ENCODE peak calls at places on chromosomes 5 and 9, in four cellular contexts. H is K562, U is A549, E is GM12878. C is an unnamed sample.

GRCh38 chr9:89526667-89527066 is 28.8 kb upstream of the SEMA4D start:
- DNase-seq in E (no peak), H (no peak), U (no peak), C (no peak)

GRCh38 chr5:79133121-79133656 is 21.6 kb downstream of the BHMT start:
- DNase-seq in H (no peak), U (peak), E (no peak), C (peak)

GRCh38 chr5:36442796-36443195 is 141.1 kb upstream of the RANBP3L start:
- DNase-seq in U (no peak), H (no peak), E (no peak), C (peak)

GRCh38 chr9:134361843-134362414 is 35.7 kb downstream of the RXRA start:
- DNase-seq in H (no peak), E (no peak), U (no peak), C (no peak)

GRCh38 chr5:141969783-141970741 is 1.2 kb downstream of the RNF14 start:
- DNase-seq in E (peak), U (peak), H (peak), C (no peak)

GRCh38 chr5:81422671-81423070 is 28.7 kb upstream of the ACOT12 start:
- DNase-seq in H (no peak), E (no peak), U (peak), C (peak)

GRCh38 chr9:8394341-8394740 is 594.8 kb upstream of the DMAC1 start:
- DNase-seq in E (no peak), U (no peak), H (no peak), C (no peak)

GRCh38 chr5:96870094-96871021 is 5.9 kb upstream of the ERAP2 start:
- DNase-seq in U (no peak), H (no peak), E (no peak), C (no peak)

GRCh38 chr5:140329739-140330481 is 16.5 kb downstream of the HBEGF start:
- DNase-seq in H (no peak), E (no peak), U (no peak), C (no peak)

GRCh38 chr5:118703241-118703640 is 285.1 kb downstream of the DTWD2 start:
- DNase-seq in U (no peak), E (no peak), H (no peak), C (no peak)

GRCh38 chr5:119302916-119303897 is 52.6 kb upstream of the TNFAIP8 start:
- DNase-seq in U (peak), H (no peak), E (no peak), C (peak)

GRCh38 chr5:65646938-65647337 is 22.1 kb downstream of the SHLD3 start:
- DNase-seq in H (no peak), U (no peak), E (no peak), C (no peak)

GRCh38 chr5:149776376-149777305 is 46.5 kb downstream of the PPARGC1B start:
- DNase-seq in H (no peak), U (no peak), E (peak), C (no peak)

GRCh38 chr9:38276751-38277439 is 115.6 kb upstream of the ALDH1B1 start:
- DNase-seq in H (no peak), E (no peak), U (no peak), C (no peak)

GRCh38 chr9:127144670-127145458 is 22.4 kb upstream of the ANGPTL2 start:
- DNase-seq in U (no peak), E (no peak), H (no peak), C (no peak)

GRCh38 chr5:39906146-39906545 is 481.4 kb upstream of the DAB2 start:
- DNase-seq in H (no peak), E (no peak), U (no peak), C (no peak)

GRCh38 chr9:28005779-28006178 is 432.5 kb upstream of the C9orf72 start:
- DNase-seq in E (no peak), U (no peak), H (no peak), C (no peak)

GRCh38 chr9:28004900-28005299 is 431.6 kb upstream of the C9orf72 start:
- DNase-seq in H (no peak), E (no peak), U (no peak), C (no peak)

GRCh38 chr9:28001096-28001495 is 427.8 kb upstream of the C9orf72 start:
- DNase-seq in U (no peak), H (no peak), E (no peak), C (no peak)
- TF ChIP-seq ELK1 in U (no peak), H (no peak), E (no peak), C (no peak)

GRCh38 chr5:135930029-135930948 is 24.5 kb downstream of the LECT2 start:
- DNase-seq in U (peak), E (no peak), H (no peak), C (no peak)
- TF ChIP-seq POLR2A in U (peak), E (no peak), H (no peak), C (no peak)

GRCh38 chr5:174140452-174140851 is 94.9 kb downstream of the NSG2 start:
- DNase-seq in U (no peak), E (no peak), H (no peak), C (no peak)

GRCh38 chr5:174139623-174140022 is 94.1 kb downstream of the NSG2 start:
- DNase-seq in H (no peak), U (no peak), E (no peak), C (no peak)

GRCh38 chr5:174145091-174145490 is 99.6 kb downstream of the NSG2 start:
- DNase-seq in H (no peak), U (no peak), E (no peak), C (no peak)

GRCh38 chr5:174145821-174146220 is 100.3 kb downstream of the NSG2 start:
- DNase-seq in U (peak), E (no peak), H (peak), C (no peak)

DNA sequence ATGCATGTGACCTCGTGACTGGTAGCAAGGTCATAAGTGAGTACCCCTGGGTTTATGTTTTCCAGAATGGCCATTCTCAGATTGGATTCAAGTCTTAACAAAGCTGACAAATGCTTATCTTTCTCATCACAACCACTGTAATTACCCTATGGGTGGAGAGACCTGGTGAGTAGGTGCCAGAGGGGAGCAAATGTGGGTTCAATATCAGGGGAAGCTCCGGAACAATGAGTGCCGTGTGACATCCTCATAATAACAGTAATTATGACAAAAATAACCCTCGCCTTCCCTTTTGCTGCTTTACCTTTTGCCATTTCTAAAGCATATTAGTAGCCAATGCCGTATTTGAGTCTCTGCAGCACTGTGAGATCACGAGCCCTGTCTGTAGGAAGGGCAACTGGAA is 95.9 kb downstream of the NSG2 start:
- DNase-seq in H (no peak), U (no peak), E (no peak), C (no peak)
- TF ChIP-seq RCOR1 in H (no peak), U (no peak), E (no peak), C (no peak)

GRCh38 chr5:110072646-110073045 is 382.9 kb downstream of the MAN2A1 start:
- DNase-seq in E (no peak), H (no peak), U (no peak), C (no peak)
- TF ChIP-seq ELK1 in E (no peak), H (no peak), U (no peak), C (no peak)

DNA sequence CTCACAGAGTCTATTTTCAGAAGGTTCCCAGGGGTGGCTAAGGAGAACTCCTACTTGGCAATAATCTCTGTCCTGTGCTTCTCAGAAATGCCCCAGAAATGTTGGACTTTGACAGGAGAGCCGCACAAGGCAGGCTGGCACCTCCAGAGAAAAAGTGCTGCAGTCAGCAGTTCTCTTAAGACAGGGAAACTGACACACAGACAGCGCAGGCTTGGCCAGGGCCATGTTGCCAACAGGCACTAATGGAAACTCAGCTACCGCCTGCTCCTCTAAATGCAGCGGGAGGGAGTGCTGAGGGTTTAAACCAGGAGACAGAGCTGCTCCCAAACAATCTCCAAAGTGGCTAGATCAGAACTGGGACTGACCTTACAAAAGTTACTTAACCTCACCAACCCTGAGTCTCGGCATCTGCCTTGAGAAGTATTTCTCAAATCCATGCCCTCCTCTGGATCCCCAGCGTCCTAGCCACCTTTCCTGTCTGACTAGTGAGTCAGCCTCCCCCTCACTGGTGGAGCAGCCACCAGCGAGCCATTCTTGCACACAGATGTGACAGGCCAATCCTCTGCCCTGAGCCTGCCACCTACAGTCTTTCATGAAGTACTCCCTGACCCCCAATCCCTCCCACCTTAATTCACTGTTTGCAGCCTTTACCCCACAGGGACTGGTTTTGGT is 186.4 kb downstream of the CDK5RAP2 start:
- DNase-seq in H (no peak), E (no peak), U (no peak), C (peak)
- TF ChIP-seq POLR2A in H (no peak), E (no peak), U (no peak), C (no peak)

DNA sequence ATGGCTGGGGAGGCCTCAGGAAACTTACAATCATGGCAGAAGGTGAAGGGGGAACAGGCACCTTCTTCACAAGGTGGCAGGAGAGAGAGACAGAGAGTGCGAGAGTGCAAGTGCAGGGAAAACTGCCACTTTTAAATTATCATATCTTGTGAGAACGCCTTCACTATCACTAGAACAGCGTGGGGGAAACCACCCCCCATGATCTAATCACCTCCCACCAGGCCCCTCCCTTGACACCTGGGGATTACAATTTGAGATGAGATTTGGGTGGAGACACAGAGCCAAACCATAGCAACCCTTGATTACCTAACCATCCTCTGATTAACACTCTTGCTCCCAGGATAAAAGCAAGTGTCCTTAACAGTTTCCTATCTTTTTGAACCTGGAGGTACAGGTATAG is 21.1 kb downstream of the ADAMTS19 start:
- DNase-seq in U (no peak), E (no peak), H (no peak), C (no peak)
- TF ChIP-seq RCOR1 in U (no peak), E (no peak), H (no peak), C (no peak)

GRCh38 chr9:136685792-136686533 is 1.3 kb downstream of the AGPAT2 start:
- DNase-seq in E (no peak), U (no peak), H (peak), C (no peak)
- TF ChIP-seq ELK1 in E (no peak), U (no peak), H (no peak), C (no peak)

C was measured in IMR-90.